ENCODE peak calls at places on chromosomes 11 and 22, in ten cellular contexts. P is esophagus squamous epithelium, D is neural progenitor cell, Q is foreskin fibroblast, L is endothelial cell of umbilical vein, V is psoas muscle, M is AG10803, F is right atrium auricular region, G is astrocyte of the spinal cord, J is stomach. Z is an unnamed sample.

GRCh38 chr11:58075781-58076180 is 45.0 kb downstream of the OR6Q1 start:
- DNase-seq in P (no peak), D (no peak), Q (no peak), L (no peak), V (no peak), M (peak), F (no peak), G (no peak), J (no peak), Z (no peak)

GRCh38 chr11:15893080-15893492 is 463.3 kb downstream of the SOX6 start:
- DNase-seq in P (no peak), D (no peak), Q (no peak), L (peak), V (no peak), M (peak), F (no peak), G (peak), J (no peak), Z (peak)

GRCh38 chr11:72229336-72229924 is 4.9 kb downstream of the INPPL1 start:
- DNase-seq in P (no peak), D (no peak), Q (no peak), L (no peak), V (no peak), M (no peak), F (no peak), G (no peak), J (peak), Z (no peak)

GRCh38 chr11:21405403-21405802 is 736.0 kb downstream of the NELL1 start:
- DNase-seq in P (no peak), D (no peak), Q (no peak), L (no peak), V (no peak), M (no peak), F (no peak), G (no peak), J (no peak), Z (no peak)

GRCh38 chr11:10050561-10050960 is 243.5 kb downstream of the SBF2 start:
- DNase-seq in P (no peak), D (no peak), Q (peak), L (peak), V (no peak), M (no peak), F (no peak), G (no peak), J (no peak), Z (no peak)

GRCh38 chr11:72774499-72774898 is 19.3 kb downstream of the STARD10 start:
- DNase-seq in P (no peak), D (no peak), Q (no peak), L (no peak), V (no peak), M (no peak), F (no peak), G (no peak), J (no peak), Z (no peak)

GRCh38 chr11:48005878-48006277 is 25.5 kb downstream of the PTPRJ start:
- DNase-seq in P (no peak), D (peak), Q (no peak), L (no peak), V (no peak), M (no peak), F (no peak), G (no peak), J (no peak), Z (no peak)

GRCh38 chr11:2321311-2321683 is 19.5 kb downstream of the TSPAN32 start:
- DNase-seq in P (no peak), D (no peak), Q (no peak), L (no peak), V (no peak), M (no peak), F (no peak), G (no peak), J (no peak), Z (no peak)

GRCh38 chr11:120780239-120780638 is 243.7 kb upstream of the TBCEL start:
- DNase-seq in P (no peak), D (no peak), Q (no peak), L (peak), V (no peak), M (no peak), F (no peak), G (peak), J (no peak), Z (no peak)

GRCh38 chr11:29432719-29433325 is 584.0 kb downstream of the KCNA4 start:
- DNase-seq in P (no peak), D (peak), Q (no peak), L (peak), V (no peak), M (peak), F (no peak), G (peak), J (no peak), Z (no peak)

GRCh38 chr11:72144807-72145565 is 9.5 kb downstream of the FOLR3 start:
- DNase-seq in P (no peak), D (no peak), Q (peak), L (no peak), V (no peak), M (peak), F (no peak), G (peak), J (no peak), Z (peak)

GRCh38 chr11:132064987-132065620 is 694.7 kb downstream of the NTM start:
- DNase-seq in P (no peak), D (no peak), Q (peak), L (peak), V (no peak), M (peak), F (no peak), G (peak), J (no peak), Z (peak)

GRCh38 chr11:407651-408080 is 7.1 kb downstream of the SIGIRR start:
- DNase-seq in P (no peak), D (no peak), Q (no peak), L (no peak), V (no peak), M (no peak), F (no peak), G (no peak), J (no peak), Z (no peak)

GRCh38 chr22:29635734-29636357 is 32.4 kb downstream of the NF2 start:
- DNase-seq in P (no peak), D (peak), Q (peak), L (peak), V (no peak), M (peak), F (no peak), G (peak), J (no peak), Z (no peak)

GRCh38 chr22:35404176-35404575 is 4.2 kb downstream of the MCM5 start:
- DNase-seq in P (no peak), D (no peak), Q (no peak), L (no peak), V (no peak), M (no peak), F (no peak), G (no peak), J (no peak), Z (no peak)

GRCh38 chr11:72614381-72614780 is 59.8 kb downstream of the PDE2A start:
- DNase-seq in P (no peak), D (no peak), Q (no peak), L (no peak), V (no peak), M (no peak), F (no peak), G (no peak), J (no peak), Z (no peak)

GRCh38 chr11:108135845-108136599 is 14.7 kb downstream of the ACAT1 start:
- DNase-seq in P (no peak), D (no peak), Q (no peak), L (no peak), V (no peak), M (peak), F (no peak), G (peak), J (no peak), Z (no peak)

GRCh38 chr11:28072321-28072720 is 35.6 kb downstream of the KIF18A start:
- DNase-seq in P (no peak), D (no peak), Q (no peak), L (peak), V (no peak), M (peak), F (no peak), G (peak), J (no peak), Z (no peak)

GRCh38 chr11:94586978-94587377 is 19.8 kb downstream of the PIWIL4 start:
- DNase-seq in P (no peak), D (no peak), Q (no peak), L (no peak), V (no peak), M (no peak), F (no peak), G (no peak), J (no peak), Z (no peak)

DNA sequence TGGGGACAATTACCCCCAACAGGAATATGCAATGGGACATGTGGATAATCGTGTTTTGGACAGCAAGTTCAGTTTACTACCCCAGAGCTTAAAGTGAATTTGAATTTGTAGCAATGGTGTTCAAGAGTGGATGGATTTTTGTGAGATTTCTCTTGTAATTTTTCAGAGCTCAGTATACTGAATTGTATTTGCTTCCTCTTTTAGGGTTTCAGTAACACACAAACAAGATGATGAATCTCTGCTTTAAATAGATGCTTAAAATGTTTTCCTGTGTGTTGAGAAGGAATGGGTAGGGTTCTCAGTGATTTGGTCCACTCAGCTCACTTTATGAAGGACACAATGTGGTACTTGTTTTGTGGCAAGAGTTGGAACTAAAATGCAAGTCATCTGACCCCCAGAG is 100.1 kb upstream of the ARHGAP20 start:
- DNase-seq in P (no peak), D (no peak), Q (no peak), L (no peak), V (no peak), M (no peak), F (no peak), G (no peak), J (no peak), Z (no peak)
- TF ChIP-seq CTCF in P (no peak), D (no peak), Q (no peak), L (no peak), V (no peak), M (no peak), F (no peak), G (no peak), J (no peak), Z (no peak)

GRCh38 chr11:86672007-86672621 is at the start of gene ME3:
- DNase-seq in P (no peak), D (peak), Q (peak), L (peak), V (peak), M (peak), F (peak), G (peak), J (peak), Z (no peak)
- H3K4me3 ChIP-seq in P (peak), D (peak), Q (peak), L (peak), V (peak), M (peak), F (peak), G (peak), J (peak), Z (peak)

DNA sequence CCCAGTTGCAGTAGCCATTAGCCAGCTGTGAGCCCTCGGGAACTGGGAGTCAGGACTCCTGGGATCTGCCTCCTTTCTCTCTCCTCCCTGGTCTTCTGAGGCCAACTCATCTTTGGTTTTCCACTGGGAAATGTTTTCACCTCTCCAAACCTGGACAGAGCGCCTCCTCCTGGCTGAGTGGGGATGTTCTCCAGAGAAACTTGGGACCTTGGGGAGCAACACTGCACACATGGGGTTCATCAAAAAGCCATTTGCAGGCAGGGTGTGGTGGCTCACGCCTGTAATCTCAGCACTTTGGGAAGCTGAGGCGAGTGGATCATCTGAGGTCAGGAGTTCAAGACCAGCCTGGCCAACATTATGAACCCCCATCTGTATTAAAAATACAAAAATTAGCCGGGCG is 145.4 kb downstream of the NECTIN1 start:
- DNase-seq in P (no peak), D (no peak), Q (no peak), L (no peak), V (no peak), M (no peak), F (no peak), G (no peak), J (no peak), Z (no peak)
- TF ChIP-seq CTCF in P (no peak), D (peak), Q (no peak), L (no peak), V (no peak), M (peak), F (no peak), G (peak), J (no peak), Z (no peak)

GRCh38 chr22:27800250-27801131 is 1.1 kb downstream of the MN1 start:
- DNase-seq in P (no peak), D (peak), Q (no peak), L (no peak), V (peak), M (no peak), F (no peak), G (peak), J (no peak), Z (no peak)

GRCh38 chr22:27796829-27797792 is 4.4 kb downstream of the MN1 start:
- DNase-seq in P (no peak), D (no peak), Q (no peak), L (no peak), V (peak), M (no peak), F (no peak), G (no peak), J (no peak), Z (no peak)

GRCh38 chr22:27799334-27800249 is 2.0 kb downstream of the MN1 start:
- DNase-seq in P (no peak), D (peak), Q (no peak), L (no peak), V (peak), M (no peak), F (no peak), G (no peak), J (peak), Z (no peak)

GRCh38 chr22:27797793-27798525 is 3.6 kb downstream of the MN1 start:
- DNase-seq in P (no peak), D (peak), Q (no peak), L (no peak), V (peak), M (no peak), F (no peak), G (no peak), J (no peak), Z (no peak)

GRCh38 chr22:27798526-27799333 is 2.8 kb downstream of the MN1 start:
- DNase-seq in P (no peak), D (peak), Q (no peak), L (no peak), V (no peak), M (no peak), F (no peak), G (peak), J (no peak), Z (no peak)
- H3K4me3 ChIP-seq in P (peak), D (peak), Q (peak), L (peak), V (peak), M (peak), F (peak), G (peak), J (peak), Z (peak)

DNA sequence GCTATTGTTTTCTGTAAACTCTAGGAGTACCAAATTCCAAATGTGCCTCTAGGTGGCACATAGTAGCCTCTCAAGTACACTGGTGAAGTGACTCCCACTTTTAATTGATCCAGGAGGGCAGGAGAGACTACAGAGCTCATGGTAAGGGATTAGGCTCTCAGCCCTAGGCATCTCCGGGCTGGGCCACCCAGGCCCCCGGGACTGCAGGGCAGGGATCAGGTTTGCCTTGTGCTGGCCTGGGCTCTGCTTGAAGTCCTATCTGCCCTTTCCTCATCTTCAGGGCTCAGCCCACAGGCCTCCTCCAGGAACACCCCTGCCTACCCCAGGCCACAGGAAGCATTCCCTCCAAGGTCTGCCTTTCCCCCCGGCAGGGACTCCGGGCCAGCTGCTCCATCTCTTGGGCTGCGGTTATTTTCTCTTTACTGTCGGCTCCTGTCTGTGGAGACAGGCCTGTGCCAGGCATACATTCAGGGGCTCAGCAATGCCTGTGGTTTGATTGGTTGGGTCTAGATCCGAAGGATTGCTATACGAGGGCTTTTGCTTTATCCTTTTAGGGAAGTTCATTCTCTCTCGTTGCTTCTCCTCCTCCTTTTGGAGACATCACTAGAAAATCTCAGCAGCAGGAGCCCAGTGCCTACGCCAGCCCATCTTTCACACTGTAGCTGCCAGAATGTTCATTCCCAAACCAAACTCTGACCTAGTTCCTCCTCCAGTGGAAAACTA is 32.8 kb downstream of the PARVA start:
- DNase-seq in P (no peak), D (peak), Q (peak), L (peak), V (no peak), M (peak), F (no peak), G (peak), J (no peak), Z (no peak)
- TF ChIP-seq CTCF in P (no peak), D (peak), Q (peak), L (no peak), V (no peak), M (peak), F (no peak), G (no peak), J (no peak), Z (peak)

GRCh38 chr11:103870821-103871309 is 165.6 kb upstream of the DDI1 start:
- DNase-seq in P (no peak), D (no peak), Q (peak), L (no peak), V (peak), M (peak), F (peak), G (no peak), J (no peak), Z (no peak)

GRCh38 chr11:103877221-103877620 is 159.2 kb upstream of the DDI1 start:
- DNase-seq in P (no peak), D (no peak), Q (peak), L (peak), V (no peak), M (peak), F (no peak), G (peak), J (no peak), Z (no peak)

GRCh38 chr11:103871923-103872551 is 164.4 kb upstream of the DDI1 start:
- DNase-seq in P (no peak), D (no peak), Q (no peak), L (no peak), V (no peak), M (peak), F (no peak), G (no peak), J (no peak), Z (no peak)

GRCh38 chr11:103875855-103876510 is 160.5 kb upstream of the DDI1 start:
- DNase-seq in P (no peak), D (no peak), Q (no peak), L (no peak), V (no peak), M (no peak), F (no peak), G (no peak), J (no peak), Z (no peak)

DNA sequence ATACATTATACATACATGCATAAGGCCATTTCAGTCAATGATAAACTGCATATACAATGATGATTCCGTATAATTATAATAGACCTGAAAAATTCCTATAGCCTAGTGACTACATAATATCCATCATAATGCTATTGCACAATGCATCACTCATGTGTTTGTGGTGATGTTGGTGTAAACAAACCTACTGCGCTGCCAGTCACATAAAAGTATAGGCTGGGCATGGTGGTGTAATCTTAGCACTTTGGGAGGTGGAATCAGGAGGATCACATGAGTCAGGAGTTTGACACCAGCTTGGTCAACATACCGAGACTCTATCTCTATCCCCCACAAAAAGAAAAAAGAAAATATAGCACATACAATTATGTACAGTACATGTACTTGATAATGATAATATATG is 163.7 kb upstream of the DDI1 start:
- DNase-seq in P (no peak), D (no peak), Q (no peak), L (no peak), V (no peak), M (no peak), F (no peak), G (no peak), J (no peak), Z (no peak)
- H3K4me3 ChIP-seq in P (no peak), D (no peak), Q (no peak), L (no peak), V (no peak), M (no peak), F (no peak), G (no peak), J (no peak), Z (no peak)

GRCh38 chr11:113163291-113164030 is 150.9 kb upstream of the TTC12 start:
- DNase-seq in P (no peak), D (no peak), Q (no peak), L (no peak), V (no peak), M (peak), F (no peak), G (peak), J (no peak), Z (no peak)
- TF ChIP-seq CTCF in P (no peak), D (no peak), Q (no peak), L (no peak), V (no peak), M (peak), F (no peak), G (no peak), J (no peak), Z (no peak)

DNA sequence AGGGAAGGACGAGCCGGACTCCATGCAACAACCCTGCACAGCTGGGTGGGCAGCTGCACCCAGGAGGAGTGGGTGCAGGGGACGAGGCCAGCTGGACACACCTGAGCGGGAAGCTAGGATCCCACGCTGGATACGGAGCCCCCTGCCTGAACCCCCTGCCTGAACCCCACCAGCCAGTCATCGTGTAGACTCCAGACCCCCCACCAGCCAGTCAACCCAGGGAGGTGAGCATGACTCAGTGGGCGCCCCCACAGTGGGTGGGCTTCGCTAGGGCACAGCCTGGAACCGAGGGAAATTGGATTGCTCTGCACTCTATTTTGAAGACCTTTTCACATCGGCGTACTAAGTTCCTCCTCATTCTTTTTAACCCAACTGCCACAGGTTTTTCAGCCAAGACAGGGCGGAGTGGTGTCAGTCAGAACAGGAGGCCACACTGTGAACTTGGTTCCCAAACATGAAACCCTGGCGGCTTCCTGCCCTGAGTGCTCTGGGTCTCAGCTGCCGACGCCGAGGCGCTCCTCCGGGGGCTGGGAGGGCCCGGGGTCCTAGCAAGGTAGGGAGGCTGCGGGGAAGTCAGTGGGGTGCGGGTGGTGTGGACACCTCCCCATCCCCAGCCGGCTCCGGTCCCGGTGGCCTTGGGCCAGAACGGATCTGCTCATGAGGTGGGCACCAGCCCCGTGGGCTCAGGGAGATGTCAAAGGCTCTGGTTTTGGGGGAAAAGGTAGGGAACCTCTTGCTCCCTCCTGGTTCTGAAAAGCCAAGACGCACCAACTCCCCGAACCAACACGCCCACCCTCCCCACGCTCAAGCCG is 57.0 kb downstream of the BRD1 start:
- DNase-seq in P (no peak), D (no peak), Q (no peak), L (no peak), V (peak), M (no peak), F (no peak), G (no peak), J (no peak), Z (no peak)
- H3K4me3 ChIP-seq in P (no peak), D (no peak), Q (no peak), L (no peak), V (no peak), M (no peak), F (no peak), G (no peak), J (no peak), Z (no peak)

Z was measured in AG04449.